ENCODE peak calls at places on chromosome 22, in six cellular contexts. One of them, this sample, is unnamed.

GRCh38 chr22:29212738-29213137 is 7.0 kb downstream of the EMID1 start:
- DNase-seq in brain microvascular endothelial cell: no peak
- DNase-seq in upper lobe of right lung: no peak
- DNase-seq in neural progenitor cell: no peak
- DNase-seq in right atrium auricular region: no peak
- DNase-seq in mesendoderm: no peak
- DNase-seq in this sample: no peak

GRCh38 chr22:21994881-21995444 is 12.4 kb upstream of the TOP3B start:
- DNase-seq in mesendoderm: no peak
- DNase-seq in brain microvascular endothelial cell: no peak
- DNase-seq in neural progenitor cell: no peak
- DNase-seq in right atrium auricular region: no peak
- DNase-seq in upper lobe of right lung: no peak
- DNase-seq in this sample: no peak

GRCh38 chr22:42310301-42310981 is 40.0 kb upstream of the TCF20 start:
- DNase-seq in neural progenitor cell: no peak
- DNase-seq in upper lobe of right lung: no peak
- DNase-seq in brain microvascular endothelial cell: no peak
- DNase-seq in right atrium auricular region: no peak
- DNase-seq in mesendoderm: peak; percentile 52
- DNase-seq in this sample: no peak

GRCh38 chr22:28873183-28873964 is 10.0 kb upstream of the ZNRF3 start:
- DNase-seq in right atrium auricular region: no peak
- DNase-seq in brain microvascular endothelial cell: no peak
- DNase-seq in neural progenitor cell: no peak
- DNase-seq in mesendoderm: no peak
- DNase-seq in upper lobe of right lung: no peak
- DNase-seq in this sample: no peak

GRCh38 chr22:40190501-40190900 is 12.8 kb downstream of the TNRC6B start:
- DNase-seq in brain microvascular endothelial cell: no peak
- DNase-seq in right atrium auricular region: no peak
- DNase-seq in mesendoderm: no peak
- DNase-seq in upper lobe of right lung: no peak
- DNase-seq in neural progenitor cell: no peak
- DNase-seq in this sample: no peak

GRCh38 chr22:43446881-43447280 is 35.1 kb downstream of the MPPED1 start:
- DNase-seq in neural progenitor cell: no peak
- DNase-seq in upper lobe of right lung: peak; percentile 30
- DNase-seq in right atrium auricular region: no peak
- DNase-seq in mesendoderm: no peak
- DNase-seq in brain microvascular endothelial cell: no peak
- DNase-seq in this sample: no peak

GRCh38 chr22:33921576-33922181 is 1.4 kb upstream of the LARGE1 start:
- DNase-seq in neural progenitor cell: peak; percentile 94
- DNase-seq in right atrium auricular region: peak; percentile 71
- DNase-seq in upper lobe of right lung: peak; percentile 77
- DNase-seq in mesendoderm: peak; percentile 82
- DNase-seq in brain microvascular endothelial cell: peak; percentile 44
- DNase-seq in this sample: no peak

GRCh38 chr22:19105867-19106802 is 16.1 kb downstream of the DGCR2 start:
- DNase-seq in mesendoderm: peak; percentile 37
- DNase-seq in right atrium auricular region: no peak
- DNase-seq in brain microvascular endothelial cell: no peak
- DNase-seq in neural progenitor cell: peak; percentile 47
- DNase-seq in upper lobe of right lung: peak; percentile 63
- DNase-seq in this sample: no peak

GRCh38 chr22:41762980-41763779 is 37.3 kb upstream of the CCDC134 start:
- DNase-seq in upper lobe of right lung: no peak
- DNase-seq in right atrium auricular region: no peak
- DNase-seq in brain microvascular endothelial cell: peak; percentile 9
- DNase-seq in neural progenitor cell: peak; percentile 91
- DNase-seq in mesendoderm: peak; percentile 94
- DNase-seq in this sample: no peak

GRCh38 chr22:36461665-36462474 is 19.6 kb downstream of the TXN2 start:
- DNase-seq in upper lobe of right lung: peak; percentile 82
- DNase-seq in brain microvascular endothelial cell: peak; percentile 86
- DNase-seq in neural progenitor cell: no peak
- DNase-seq in mesendoderm: peak; percentile 99
- DNase-seq in right atrium auricular region: no peak
- DNase-seq in this sample: no peak

GRCh38 chr22:37001826-37002225 is 17.4 kb downstream of the TST start:
- DNase-seq in upper lobe of right lung: no peak
- DNase-seq in neural progenitor cell: no peak
- DNase-seq in brain microvascular endothelial cell: no peak
- DNase-seq in right atrium auricular region: no peak
- DNase-seq in mesendoderm: no peak
- DNase-seq in this sample: no peak

GRCh38 chr22:39522567-39523300 is 2.4 kb downstream of the ATF4 start:
- DNase-seq in neural progenitor cell: peak; percentile 23
- DNase-seq in brain microvascular endothelial cell: no peak
- DNase-seq in mesendoderm: no peak
- DNase-seq in right atrium auricular region: no peak
- DNase-seq in upper lobe of right lung: no peak
- DNase-seq in this sample: no peak

GRCh38 chr22:27756212-27756660 is 45.3 kb downstream of the MN1 start:
- DNase-seq in right atrium auricular region: no peak
- DNase-seq in upper lobe of right lung: no peak
- DNase-seq in mesendoderm: no peak
- DNase-seq in brain microvascular endothelial cell: no peak
- DNase-seq in neural progenitor cell: no peak
- DNase-seq in this sample: no peak

GRCh38 chr22:28051787-28052356 is 132.8 kb upstream of the PITPNB start:
- DNase-seq in neural progenitor cell: peak; percentile 86
- DNase-seq in upper lobe of right lung: peak; percentile 82
- DNase-seq in mesendoderm: peak; percentile 72
- DNase-seq in right atrium auricular region: peak; percentile 75
- DNase-seq in brain microvascular endothelial cell: peak; percentile 59
- DNase-seq in this sample: no peak

GRCh38 chr22:27876684-27877083 is 42.4 kb downstream of the PITPNB start:
- DNase-seq in mesendoderm: no peak
- DNase-seq in neural progenitor cell: peak; percentile 34
- DNase-seq in upper lobe of right lung: no peak
- DNase-seq in right atrium auricular region: no peak
- DNase-seq in brain microvascular endothelial cell: peak; percentile 51
- DNase-seq in this sample: no peak

GRCh38 chr22:47854226-47854625 is 1091.8 kb downstream of the TBC1D22A start:
- DNase-seq in right atrium auricular region: no peak
- DNase-seq in neural progenitor cell: no peak
- DNase-seq in brain microvascular endothelial cell: no peak
- DNase-seq in mesendoderm: no peak
- DNase-seq in upper lobe of right lung: no peak
- DNase-seq in this sample: no peak

GRCh38 chr22:36981247-36981775 is 37.9 kb downstream of the TST start:
- DNase-seq in brain microvascular endothelial cell: no peak
- DNase-seq in neural progenitor cell: no peak
- DNase-seq in upper lobe of right lung: no peak
- DNase-seq in mesendoderm: no peak
- DNase-seq in right atrium auricular region: no peak
- DNase-seq in this sample: no peak

GRCh38 chr22:27906241-27906640 is 12.8 kb downstream of the PITPNB start:
- DNase-seq in mesendoderm: no peak
- DNase-seq in neural progenitor cell: no peak
- DNase-seq in brain microvascular endothelial cell: no peak
- DNase-seq in upper lobe of right lung: no peak
- DNase-seq in right atrium auricular region: no peak
- DNase-seq in this sample: no peak

GRCh38 chr22:17285661-17286060 is 66.4 kb upstream of the ADA2 start:
- DNase-seq in upper lobe of right lung: no peak
- DNase-seq in right atrium auricular region: no peak
- DNase-seq in mesendoderm: no peak
- DNase-seq in brain microvascular endothelial cell: no peak
- DNase-seq in neural progenitor cell: no peak
- DNase-seq in this sample: no peak

GRCh38 chr22:42229455-42230149 is 40.9 kb downstream of the TCF20 start:
- DNase-seq in mesendoderm: no peak
- DNase-seq in brain microvascular endothelial cell: no peak
- DNase-seq in right atrium auricular region: no peak
- DNase-seq in neural progenitor cell: no peak
- DNase-seq in upper lobe of right lung: no peak
- DNase-seq in this sample: no peak

GRCh38 chr22:48071828-48072227 is 1309.4 kb downstream of the TBC1D22A start:
- DNase-seq in brain microvascular endothelial cell: no peak
- DNase-seq in right atrium auricular region: no peak
- DNase-seq in neural progenitor cell: no peak
- DNase-seq in upper lobe of right lung: no peak
- DNase-seq in mesendoderm: no peak
- DNase-seq in this sample: no peak

DNA sequence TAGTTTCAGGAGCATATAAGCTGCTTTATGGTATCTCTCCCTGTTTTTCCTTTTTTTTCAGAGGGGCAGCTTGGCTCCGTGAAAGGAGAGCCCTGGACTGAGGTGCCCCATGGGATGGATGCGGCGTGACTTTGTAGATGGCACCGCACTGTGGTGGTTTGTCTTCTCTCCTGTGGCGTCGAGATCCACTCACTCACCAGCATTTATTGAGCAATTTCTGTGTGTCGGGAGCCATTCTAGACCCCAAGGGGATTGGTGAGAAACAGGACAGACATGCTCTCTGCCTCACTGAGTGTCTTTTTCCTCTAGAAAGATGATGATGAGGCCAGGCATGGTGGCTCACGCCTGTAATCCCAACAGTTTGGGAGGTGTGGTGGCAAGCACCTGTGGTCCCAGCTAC is 55.9 kb upstream of the PHF21B start:
- DNase-seq in mesendoderm: no peak
- DNase-seq in neural progenitor cell: no peak
- DNase-seq in right atrium auricular region: no peak
- DNase-seq in brain microvascular endothelial cell: no peak
- DNase-seq in upper lobe of right lung: no peak
- DNase-seq in this sample: no peak
- H3K36me3 ChIP-seq in mesendoderm: no peaks in the 10 kb centered on the region
- H3K36me3 ChIP-seq in neural progenitor cell: no peaks in the 10 kb centered on the region
- H3K36me3 ChIP-seq in right atrium auricular region: no peaks in the 10 kb centered on the region
- H3K36me3 ChIP-seq in brain microvascular endothelial cell: no peaks in the 10 kb centered on the region
- H3K36me3 ChIP-seq in upper lobe of right lung: no peaks in the 10 kb centered on the region
- H3K36me3 ChIP-seq in this sample: no peaks in the 10 kb centered on the region

DNA sequence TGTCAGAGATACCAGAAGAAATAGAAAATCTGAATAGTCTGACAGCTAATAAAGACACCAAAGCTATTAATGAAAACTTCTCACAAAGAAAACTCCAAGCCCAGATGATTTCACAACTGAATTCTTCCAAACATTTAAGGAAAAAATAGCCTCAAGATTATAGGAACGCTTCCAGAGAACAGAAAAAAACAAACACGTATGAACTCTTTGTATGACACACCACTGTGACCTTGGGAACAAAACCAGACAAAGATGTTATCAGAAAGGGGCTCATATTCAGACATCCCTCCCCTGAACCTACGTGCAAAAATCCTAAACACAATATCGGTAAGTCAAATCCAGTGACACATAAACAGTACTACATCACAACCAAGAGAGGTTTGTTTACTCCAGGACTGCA is 23.5 kb downstream of the CERK start:
- DNase-seq in right atrium auricular region: no peak
- DNase-seq in brain microvascular endothelial cell: no peak
- DNase-seq in upper lobe of right lung: no peak
- DNase-seq in mesendoderm: no peak
- DNase-seq in neural progenitor cell: no peak
- DNase-seq in this sample: no peak
- H3K36me3 ChIP-seq in right atrium auricular region: peaks cover 61% of the 10 kb centered on the region
- H3K36me3 ChIP-seq in brain microvascular endothelial cell: peaks cover 39% of the 10 kb centered on the region
- H3K36me3 ChIP-seq in upper lobe of right lung: peaks cover 72% of the 10 kb centered on the region
- H3K36me3 ChIP-seq in mesendoderm: peaks cover 3% of the 10 kb centered on the region
- H3K36me3 ChIP-seq in neural progenitor cell: no peaks in the 10 kb centered on the region
- H3K36me3 ChIP-seq in this sample: peaks cover 10% of the 10 kb centered on the region

GRCh38 chr22:44596726-44597125 is 98.7 kb upstream of the RTL6 start:
- DNase-seq in brain microvascular endothelial cell: no peak
- DNase-seq in upper lobe of right lung: no peak
- DNase-seq in mesendoderm: no peak
- DNase-seq in neural progenitor cell: peak; percentile 56
- DNase-seq in right atrium auricular region: no peak
- DNase-seq in this sample: no peak

GRCh38 chr22:44597616-44598015 is 99.6 kb upstream of the RTL6 start:
- DNase-seq in upper lobe of right lung: no peak
- DNase-seq in mesendoderm: peak; percentile 31
- DNase-seq in brain microvascular endothelial cell: no peak
- DNase-seq in neural progenitor cell: peak; percentile 62
- DNase-seq in right atrium auricular region: no peak
- DNase-seq in this sample: peak; percentile 5

GRCh38 chr22:44594951-44595350 is 96.9 kb upstream of the RTL6 start:
- DNase-seq in mesendoderm: no peak
- DNase-seq in brain microvascular endothelial cell: no peak
- DNase-seq in neural progenitor cell: peak; percentile 73
- DNase-seq in upper lobe of right lung: no peak
- DNase-seq in right atrium auricular region: no peak
- DNase-seq in this sample: no peak

GRCh38 chr22:44599084-44599483 is 101.1 kb upstream of the RTL6 start:
- DNase-seq in upper lobe of right lung: no peak
- DNase-seq in right atrium auricular region: no peak
- DNase-seq in neural progenitor cell: no peak
- DNase-seq in brain microvascular endothelial cell: no peak
- DNase-seq in mesendoderm: no peak
- DNase-seq in this sample: no peak

DNA sequence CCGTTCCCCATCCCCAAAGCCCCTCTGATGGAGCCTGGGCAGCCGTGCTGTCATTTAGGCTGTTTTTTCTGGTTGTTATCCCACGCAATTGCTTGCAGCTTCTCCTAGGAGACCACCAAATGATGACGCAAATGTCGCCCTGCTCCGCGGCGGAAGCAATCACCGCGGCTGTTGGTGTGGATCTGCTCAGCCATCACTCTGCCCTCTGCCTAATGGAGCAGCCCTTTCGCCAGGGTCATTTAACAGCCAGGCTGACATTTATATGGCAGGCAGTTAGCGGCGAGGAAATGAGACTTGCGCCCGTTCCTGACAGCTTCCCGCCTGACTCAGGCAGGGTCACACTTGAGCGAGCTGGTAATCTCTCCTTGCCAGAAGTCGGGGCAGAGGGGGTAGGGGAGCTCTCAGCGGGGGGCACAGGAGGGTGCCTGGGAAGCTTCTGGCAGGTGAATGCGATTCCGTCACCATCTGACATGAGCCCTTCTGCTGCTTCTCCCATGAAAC is 97.9 kb upstream of the RTL6 start:
- DNase-seq in right atrium auricular region: no peak
- DNase-seq in mesendoderm: no peak
- DNase-seq in neural progenitor cell: no peak
- DNase-seq in upper lobe of right lung: no peak
- DNase-seq in brain microvascular endothelial cell: no peak
- DNase-seq in this sample: no peak
- H3K36me3 ChIP-seq in right atrium auricular region: no peaks in the 10 kb centered on the region
- H3K36me3 ChIP-seq in mesendoderm: no peaks in the 10 kb centered on the region
- H3K36me3 ChIP-seq in neural progenitor cell: no peaks in the 10 kb centered on the region
- H3K36me3 ChIP-seq in upper lobe of right lung: no peaks in the 10 kb centered on the region
- H3K36me3 ChIP-seq in brain microvascular endothelial cell: no peaks in the 10 kb centered on the region
- H3K36me3 ChIP-seq in this sample: no peaks in the 10 kb centered on the region

DNA sequence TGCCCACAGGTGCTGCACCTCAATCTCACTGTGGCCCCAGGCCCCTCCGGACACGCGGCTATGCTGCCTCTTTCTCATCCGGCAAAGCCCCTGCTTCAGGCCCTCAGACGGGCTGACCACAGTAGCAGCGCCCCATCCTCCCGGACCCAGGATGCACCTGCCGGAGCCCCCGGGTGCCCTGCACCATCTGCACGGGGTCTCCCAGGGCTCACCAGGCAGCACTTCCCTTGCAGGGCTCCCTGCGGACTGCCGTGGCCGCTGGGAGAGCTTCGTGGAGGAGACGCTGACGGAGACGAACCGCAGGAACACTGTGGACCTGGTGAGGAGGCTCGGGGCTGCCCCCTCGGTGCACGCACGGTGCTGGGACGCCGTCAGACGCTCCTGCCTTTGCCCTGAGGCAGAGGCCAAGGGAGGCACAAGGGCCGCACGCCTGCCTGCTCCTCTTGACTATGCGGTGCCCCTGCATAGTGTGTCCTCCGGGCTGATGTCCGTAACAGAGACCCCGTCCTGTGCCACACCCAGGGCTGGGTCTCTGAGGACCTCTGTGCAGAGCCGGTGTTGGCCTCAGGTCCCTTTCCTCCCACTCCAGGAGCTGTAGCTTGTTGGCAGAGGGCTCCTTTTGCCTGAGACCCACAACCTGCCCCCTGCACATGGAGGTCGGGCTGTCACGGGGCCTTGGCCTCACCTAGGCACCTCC is 38.6 kb downstream of the SBF1 start:
- DNase-seq in right atrium auricular region: no peak
- DNase-seq in mesendoderm: no peak
- DNase-seq in upper lobe of right lung: no peak
- DNase-seq in neural progenitor cell: no peak
- DNase-seq in brain microvascular endothelial cell: no peak
- DNase-seq in this sample: no peak
- H3K36me3 ChIP-seq in right atrium auricular region: peaks cover 77% of the 10 kb centered on the region
- H3K36me3 ChIP-seq in mesendoderm: peaks cover 4% of the 10 kb centered on the region
- H3K36me3 ChIP-seq in upper lobe of right lung: peaks cover 83% of the 10 kb centered on the region
- H3K36me3 ChIP-seq in neural progenitor cell: no peaks in the 10 kb centered on the region
- H3K36me3 ChIP-seq in brain microvascular endothelial cell: peaks cover 65% of the 10 kb centered on the region
- H3K36me3 ChIP-seq in this sample: peaks cover 54% of the 10 kb centered on the region

This sample was measured in BJ.